ENCODE peak calls at places on chromosomes 6 and 20, in four cellular contexts. U, A, X and G are unnamed samples.

GRCh38 chr6:33794910-33795615 is 6.1 kb upstream of the LEMD2 start:
- DNase-seq in U (no peak), A (no peak), X (no peak), G (no peak)

GRCh38 chr20:58069796-58070663 is 158.4 kb downstream of the ANKRD60 start:
- DNase-seq in U (peak), A (no peak), X (no peak), G (no peak)

GRCh38 chr20:29876911-29877285 is 1380.6 kb upstream of the DEFB115 start:
- DNase-seq in U (no peak), A (no peak), X (no peak), G (no peak)

GRCh38 chr20:53990768-53991472 is 79.5 kb downstream of the BCAS1 start:
- DNase-seq in U (no peak), A (no peak), X (no peak), G (no peak)

GRCh38 chr6:162708971-162709370 is 18.6 kb downstream of the PRKN start:
- DNase-seq in U (no peak), A (no peak), X (no peak), G (no peak)

GRCh38 chr6:47235964-47236760 is 73.5 kb downstream of the TNFRSF21 start:
- DNase-seq in U (no peak), A (no peak), X (peak), G (no peak)

GRCh38 chr6:119347466-119348307 is 1.9 kb downstream of the MAN1A1 start:
- DNase-seq in U (peak), A (peak), X (no peak), G (peak)

GRCh38 chr20:51460163-51460562 is 82.4 kb downstream of the NFATC2 start:
- DNase-seq in U (no peak), A (no peak), X (no peak), G (no peak)

GRCh38 chr20:37504404-37505096 is 16.5 kb upstream of the NNAT start:
- DNase-seq in U (no peak), A (no peak), X (no peak), G (no peak)

GRCh38 chr6:130624046-130624445 is 203.2 kb upstream of the SMLR1 start:
- DNase-seq in U (no peak), A (no peak), X (no peak), G (no peak)

GRCh38 chr6:54586251-54586650 is 260.3 kb upstream of the FAM83B start:
- DNase-seq in U (no peak), A (no peak), X (no peak), G (no peak)

GRCh38 chr6:160000280-160000704 is 31.4 kb downstream of the IGF2R start:
- DNase-seq in U (no peak), A (no peak), X (no peak), G (no peak)